ENCODE peak calls at places on chromosomes 3 and 15, in nine cellular contexts. Y is pancreas; R is OCI-LY7; D is T-helper 17 cell; Q is adrenal gland; S is EL; N is GM03348; T is endothelial cell; H is naive thymus-derived CD8-positive, alpha-beta T cell. E is an unnamed sample.

GRCh38 chr15:39213385-39213840 is 367.5 kb upstream of the THBS1 start:
- DNase-seq in Y (no peak), R (no peak), D (no peak), Q (peak; percentile 52), S (peak; percentile 99), N (no peak), T (no peak), H (no peak), E (no peak)

GRCh38 chr3:123769360-123769743 is 114.8 kb downstream of the MYLK start:
- DNase-seq in Y (no peak), R (no peak), D (no peak), Q (no peak), S (no peak), N (no peak), T (no peak), H (no peak), E (no peak)

GRCh38 chr3:24164967-24165366 is 219.9 kb downstream of the NR1D2 start:
- DNase-seq in Y (no peak), R (no peak), D (no peak), Q (no peak), S (no peak), N (no peak), T (no peak), H (no peak), E (no peak)

GRCh38 chr3:179182892-179183291 is 34.7 kb downstream of the PIK3CA start:
- DNase-seq in Y (no peak), R (no peak), D (no peak), Q (no peak), S (no peak), N (no peak), T (no peak), H (no peak), E (no peak)

GRCh38 chr3:52230889-52231499 is 5.5 kb upstream of the TLR9 start:
- DNase-seq in Y (no peak), R (no peak), D (no peak), Q (no peak), S (no peak), N (no peak), T (no peak), H (no peak), E (no peak)

GRCh38 chr15:44193651-44194396 is 1.2 kb downstream of the FRMD5 start:
- DNase-seq in Y (peak; percentile 18), R (no peak), D (no peak), Q (peak; percentile 31), S (peak; percentile 34), N (peak; percentile 45), T (peak; percentile 7), H (no peak), E (no peak)

GRCh38 chr3:38990621-38991020 is 61.1 kb downstream of the SCN11A start:
- DNase-seq in Y (no peak), R (no peak), D (no peak), Q (no peak), S (peak; percentile 39), N (no peak), T (no peak), H (no peak), E (no peak)

GRCh38 chr3:159881828-159882309 is 106.8 kb upstream of the IL12A start:
- DNase-seq in Y (no peak), R (no peak), D (no peak), Q (no peak), S (peak; percentile 53), N (no peak), T (no peak), H (no peak), E (no peak)

GRCh38 chr3:50525987-50526386 is 22.6 kb upstream of the CACNA2D2 start:
- DNase-seq in Y (peak; percentile 36), R (peak; percentile 34), D (no peak), Q (peak; percentile 42), S (peak; percentile 41), N (peak; percentile 65), T (peak; percentile 56), H (no peak), E (peak; percentile 85)

GRCh38 chr3:74057169-74057568 is 432.4 kb upstream of the PDZRN3 start:
- DNase-seq in Y (no peak), R (no peak), D (no peak), Q (no peak), S (no peak), N (no peak), T (no peak), H (no peak), E (no peak)

GRCh38 chr3:14392803-14393319 is 9.5 kb upstream of the SLC6A6 start:
- DNase-seq in Y (no peak), R (no peak), D (no peak), Q (no peak), S (no peak), N (no peak), T (no peak), H (no peak), E (no peak)

GRCh38 chr3:16761576-16761975 is 123.2 kb upstream of the PLCL2 start:
- DNase-seq in Y (no peak), R (no peak), D (no peak), Q (no peak), S (peak; percentile 86), N (peak; percentile 38), T (no peak), H (no peak), E (no peak)

GRCh38 chr3:158539414-158540014 is 31.5 kb upstream of the MLF1 start:
- DNase-seq in Y (peak; percentile 14), R (peak; percentile 47), D (peak; percentile 20), Q (peak; percentile 57), S (peak; percentile 46), N (peak; percentile 31), T (peak; percentile 47), H (no peak), E (peak; percentile 77)

GRCh38 chr3:44104668-44105321 is 136.9 kb upstream of the TOPAZ1 start:
- DNase-seq in Y (no peak), R (no peak), D (no peak), Q (no peak), S (peak; percentile 60), N (peak; percentile 58), T (no peak), H (no peak), E (no peak)

GRCh38 chr3:122985539-122985938 is 42.0 kb downstream of the SEMA5B start:
- DNase-seq in Y (no peak), R (no peak), D (no peak), Q (no peak), S (no peak), N (no peak), T (no peak), H (no peak), E (no peak)

GRCh38 chr15:48904758-48905157 is 26.8 kb downstream of the EID1 start:
- DNase-seq in Y (no peak), R (no peak), D (no peak), Q (no peak), S (no peak), N (no peak), T (no peak), H (no peak), E (no peak)

GRCh38 chr3:49673715-49674490 is at the start of gene APEH:
- DNase-seq in Y (peak; percentile 95), R (peak; percentile 98), D (peak; percentile 96), Q (peak; percentile 98), S (peak; percentile 99), N (peak; percentile 99), T (peak; percentile 93), H (peak; percentile 97), E (peak; percentile 100)

GRCh38 chr3:182629521-182629920 is 163.8 kb upstream of the ATP11B start:
- DNase-seq in Y (no peak), R (no peak), D (no peak), Q (no peak), S (no peak), N (no peak), T (no peak), H (no peak), E (no peak)

GRCh38 chr15:39654308-39654707 is 73.4 kb downstream of the THBS1 start:
- DNase-seq in Y (no peak), R (no peak), D (no peak), Q (no peak), S (no peak), N (no peak), T (no peak), H (no peak), E (no peak)

E was measured in Karpas-422.